ENCODE peak calls at places on chromosomes 3 and 15, in eight cellular contexts. One of them, this sample, is unnamed.

GRCh38 chr3:187112934-187113793 is 26.1 kb downstream of the RPL39L start:
- DNase-seq in MV-4-11: peak
- DNase-seq in RWPE2: no peak
- DNase-seq in stimulated activated CD8-positive, alpha-beta memory T cell treated with anti-CD3 and anti-CD28 coated beads, Interleukin-7, amount 100 ng/mL, for 1 hour: no peak
- DNase-seq in GM12891: no peak
- DNase-seq in stimulated activated naive CD8-positive, alpha-beta T cell treated with anti-CD3 and anti-CD28 coated beads, Interleukin-15, Interleukin-2, amounts not matched to agents 100 U/mL and 50 U/mL, for 24 hours: no peak
- DNase-seq in AG09309: no peak
- DNase-seq in activated CD4-positive, alpha-beta T cell treated with anti-CD3 and anti-CD28 coated beads, Interleukin-2, amount 50 U/mL, for 1 hour: no peak
- DNase-seq in this sample: no peak

GRCh38 chr15:77455696-77456293 is 35.1 kb downstream of the HMG20A start:
- DNase-seq in MV-4-11: no peak
- DNase-seq in RWPE2: no peak
- DNase-seq in stimulated activated CD8-positive, alpha-beta memory T cell treated with anti-CD3 and anti-CD28 coated beads, Interleukin-7, amount 100 ng/mL, for 1 hour: no peak
- DNase-seq in GM12891: no peak
- DNase-seq in stimulated activated naive CD8-positive, alpha-beta T cell treated with anti-CD3 and anti-CD28 coated beads, Interleukin-15, Interleukin-2, amounts not matched to agents 100 U/mL and 50 U/mL, for 24 hours: no peak
- DNase-seq in AG09309: peak
- DNase-seq in activated CD4-positive, alpha-beta T cell treated with anti-CD3 and anti-CD28 coated beads, Interleukin-2, amount 50 U/mL, for 1 hour: no peak
- DNase-seq in this sample: no peak

GRCh38 chr3:139689122-139689521 is 11.3 kb upstream of the NMNAT3 start:
- DNase-seq in MV-4-11: no peak
- DNase-seq in RWPE2: no peak
- DNase-seq in stimulated activated CD8-positive, alpha-beta memory T cell treated with anti-CD3 and anti-CD28 coated beads, Interleukin-7, amount 100 ng/mL, for 1 hour: no peak
- DNase-seq in GM12891: no peak
- DNase-seq in stimulated activated naive CD8-positive, alpha-beta T cell treated with anti-CD3 and anti-CD28 coated beads, Interleukin-15, Interleukin-2, amounts not matched to agents 100 U/mL and 50 U/mL, for 24 hours: no peak
- DNase-seq in AG09309: no peak
- DNase-seq in activated CD4-positive, alpha-beta T cell treated with anti-CD3 and anti-CD28 coated beads, Interleukin-2, amount 50 U/mL, for 1 hour: no peak
- DNase-seq in this sample: no peak

GRCh38 chr3:53346922-53347260 is 452 bp downstream of the DCP1A start:
- DNase-seq in MV-4-11: no peak
- DNase-seq in RWPE2: no peak
- DNase-seq in stimulated activated CD8-positive, alpha-beta memory T cell treated with anti-CD3 and anti-CD28 coated beads, Interleukin-7, amount 100 ng/mL, for 1 hour: no peak
- DNase-seq in GM12891: no peak
- DNase-seq in stimulated activated naive CD8-positive, alpha-beta T cell treated with anti-CD3 and anti-CD28 coated beads, Interleukin-15, Interleukin-2, amounts not matched to agents 100 U/mL and 50 U/mL, for 24 hours: no peak
- DNase-seq in AG09309: no peak
- DNase-seq in activated CD4-positive, alpha-beta T cell treated with anti-CD3 and anti-CD28 coated beads, Interleukin-2, amount 50 U/mL, for 1 hour: no peak
- DNase-seq in this sample: no peak

GRCh38 chr15:79218588-79219200 is 63.8 kb upstream of the ANKRD34C start:
- DNase-seq in MV-4-11: no peak
- DNase-seq in RWPE2: no peak
- DNase-seq in stimulated activated CD8-positive, alpha-beta memory T cell treated with anti-CD3 and anti-CD28 coated beads, Interleukin-7, amount 100 ng/mL, for 1 hour: no peak
- DNase-seq in GM12891: no peak
- DNase-seq in stimulated activated naive CD8-positive, alpha-beta T cell treated with anti-CD3 and anti-CD28 coated beads, Interleukin-15, Interleukin-2, amounts not matched to agents 100 U/mL and 50 U/mL, for 24 hours: no peak
- DNase-seq in AG09309: no peak
- DNase-seq in activated CD4-positive, alpha-beta T cell treated with anti-CD3 and anti-CD28 coated beads, Interleukin-2, amount 50 U/mL, for 1 hour: no peak
- DNase-seq in this sample: no peak

GRCh38 chr15:99424978-99425665 is 140.7 kb upstream of the MEF2A start:
- DNase-seq in MV-4-11: peak
- DNase-seq in RWPE2: peak
- DNase-seq in stimulated activated CD8-positive, alpha-beta memory T cell treated with anti-CD3 and anti-CD28 coated beads, Interleukin-7, amount 100 ng/mL, for 1 hour: no peak
- DNase-seq in GM12891: peak
- DNase-seq in stimulated activated naive CD8-positive, alpha-beta T cell treated with anti-CD3 and anti-CD28 coated beads, Interleukin-15, Interleukin-2, amounts not matched to agents 100 U/mL and 50 U/mL, for 24 hours: peak
- DNase-seq in AG09309: peak
- DNase-seq in activated CD4-positive, alpha-beta T cell treated with anti-CD3 and anti-CD28 coated beads, Interleukin-2, amount 50 U/mL, for 1 hour: peak
- DNase-seq in this sample: no peak

GRCh38 chr3:24508423-24508839 is 13.8 kb upstream of the THRB start:
- DNase-seq in MV-4-11: peak
- DNase-seq in RWPE2: no peak
- DNase-seq in stimulated activated CD8-positive, alpha-beta memory T cell treated with anti-CD3 and anti-CD28 coated beads, Interleukin-7, amount 100 ng/mL, for 1 hour: no peak
- DNase-seq in GM12891: no peak
- DNase-seq in stimulated activated naive CD8-positive, alpha-beta T cell treated with anti-CD3 and anti-CD28 coated beads, Interleukin-15, Interleukin-2, amounts not matched to agents 100 U/mL and 50 U/mL, for 24 hours: no peak
- DNase-seq in AG09309: no peak
- DNase-seq in activated CD4-positive, alpha-beta T cell treated with anti-CD3 and anti-CD28 coated beads, Interleukin-2, amount 50 U/mL, for 1 hour: no peak
- DNase-seq in this sample: no peak

GRCh38 chr15:80996247-80996646 is 4.5 kb upstream of the TLNRD1 start:
- DNase-seq in MV-4-11: peak
- DNase-seq in RWPE2: no peak
- DNase-seq in stimulated activated CD8-positive, alpha-beta memory T cell treated with anti-CD3 and anti-CD28 coated beads, Interleukin-7, amount 100 ng/mL, for 1 hour: no peak
- DNase-seq in GM12891: no peak
- DNase-seq in stimulated activated naive CD8-positive, alpha-beta T cell treated with anti-CD3 and anti-CD28 coated beads, Interleukin-15, Interleukin-2, amounts not matched to agents 100 U/mL and 50 U/mL, for 24 hours: no peak
- DNase-seq in AG09309: no peak
- DNase-seq in activated CD4-positive, alpha-beta T cell treated with anti-CD3 and anti-CD28 coated beads, Interleukin-2, amount 50 U/mL, for 1 hour: no peak
- DNase-seq in this sample: no peak

GRCh38 chr3:30012941-30013543 is 593.4 kb upstream of the TGFBR2 start:
- DNase-seq in MV-4-11: peak
- DNase-seq in RWPE2: peak
- DNase-seq in stimulated activated CD8-positive, alpha-beta memory T cell treated with anti-CD3 and anti-CD28 coated beads, Interleukin-7, amount 100 ng/mL, for 1 hour: peak
- DNase-seq in GM12891: no peak
- DNase-seq in stimulated activated naive CD8-positive, alpha-beta T cell treated with anti-CD3 and anti-CD28 coated beads, Interleukin-15, Interleukin-2, amounts not matched to agents 100 U/mL and 50 U/mL, for 24 hours: peak
- DNase-seq in AG09309: peak
- DNase-seq in activated CD4-positive, alpha-beta T cell treated with anti-CD3 and anti-CD28 coated beads, Interleukin-2, amount 50 U/mL, for 1 hour: peak
- DNase-seq in this sample: peak

GRCh38 chr3:24548278-24548677 is 53.6 kb upstream of the THRB start:
- DNase-seq in MV-4-11: no peak
- DNase-seq in RWPE2: no peak
- DNase-seq in stimulated activated CD8-positive, alpha-beta memory T cell treated with anti-CD3 and anti-CD28 coated beads, Interleukin-7, amount 100 ng/mL, for 1 hour: no peak
- DNase-seq in GM12891: no peak
- DNase-seq in stimulated activated naive CD8-positive, alpha-beta T cell treated with anti-CD3 and anti-CD28 coated beads, Interleukin-15, Interleukin-2, amounts not matched to agents 100 U/mL and 50 U/mL, for 24 hours: no peak
- DNase-seq in AG09309: no peak
- DNase-seq in activated CD4-positive, alpha-beta T cell treated with anti-CD3 and anti-CD28 coated beads, Interleukin-2, amount 50 U/mL, for 1 hour: no peak
- DNase-seq in this sample: no peak

GRCh38 chr15:69919816-69920215 is 177.9 kb downstream of the TLE3 start:
- DNase-seq in MV-4-11: no peak
- DNase-seq in RWPE2: no peak
- DNase-seq in stimulated activated CD8-positive, alpha-beta memory T cell treated with anti-CD3 and anti-CD28 coated beads, Interleukin-7, amount 100 ng/mL, for 1 hour: no peak
- DNase-seq in GM12891: no peak
- DNase-seq in stimulated activated naive CD8-positive, alpha-beta T cell treated with anti-CD3 and anti-CD28 coated beads, Interleukin-15, Interleukin-2, amounts not matched to agents 100 U/mL and 50 U/mL, for 24 hours: no peak
- DNase-seq in AG09309: no peak
- DNase-seq in activated CD4-positive, alpha-beta T cell treated with anti-CD3 and anti-CD28 coated beads, Interleukin-2, amount 50 U/mL, for 1 hour: no peak
- DNase-seq in this sample: no peak

GRCh38 chr3:161449784-161450183 is 46.8 kb upstream of the OTOL1 start:
- DNase-seq in MV-4-11: no peak
- DNase-seq in RWPE2: no peak
- DNase-seq in stimulated activated CD8-positive, alpha-beta memory T cell treated with anti-CD3 and anti-CD28 coated beads, Interleukin-7, amount 100 ng/mL, for 1 hour: no peak
- DNase-seq in GM12891: no peak
- DNase-seq in stimulated activated naive CD8-positive, alpha-beta T cell treated with anti-CD3 and anti-CD28 coated beads, Interleukin-15, Interleukin-2, amounts not matched to agents 100 U/mL and 50 U/mL, for 24 hours: no peak
- DNase-seq in AG09309: no peak
- DNase-seq in activated CD4-positive, alpha-beta T cell treated with anti-CD3 and anti-CD28 coated beads, Interleukin-2, amount 50 U/mL, for 1 hour: no peak
- DNase-seq in this sample: no peak

GRCh38 chr3:45884368-45885201 is 1.8 kb upstream of the CCR9 start:
- DNase-seq in MV-4-11: no peak
- DNase-seq in RWPE2: no peak
- DNase-seq in stimulated activated CD8-positive, alpha-beta memory T cell treated with anti-CD3 and anti-CD28 coated beads, Interleukin-7, amount 100 ng/mL, for 1 hour: no peak
- DNase-seq in GM12891: no peak
- DNase-seq in stimulated activated naive CD8-positive, alpha-beta T cell treated with anti-CD3 and anti-CD28 coated beads, Interleukin-15, Interleukin-2, amounts not matched to agents 100 U/mL and 50 U/mL, for 24 hours: peak
- DNase-seq in AG09309: no peak
- DNase-seq in activated CD4-positive, alpha-beta T cell treated with anti-CD3 and anti-CD28 coated beads, Interleukin-2, amount 50 U/mL, for 1 hour: no peak
- DNase-seq in this sample: no peak

This sample was measured in GM18507.